ENCODE peak calls at places on chromosome 15, in five cellular contexts. K is transverse colon, N is AG10803, W is AG09309, Y is PC-9. J is an unnamed sample.
A peak's percentile ranks its signal among the peaks of the same experiment; 100 is the strongest.

GRCh38 chr15:52872036-52872818 is 82.1 kb upstream of the ONECUT1 start:
- DNase-seq in K (no peak), N (no peak), W (no peak), Y (no peak), J (no peak)

GRCh38 chr15:73694419-73694818 is 10.2 kb downstream of the CD276 start:
- DNase-seq in K (no peak), N (no peak), W (no peak), Y (no peak), J (no peak)

GRCh38 chr15:43763819-43764446 is 12.8 kb downstream of the ELL3 start:
- DNase-seq in K (no peak), N (peak; percentile 49), W (no peak), Y (no peak), J (no peak)

GRCh38 chr15:55289573-55290360 is at the start of gene RAB27A:
- DNase-seq in K (peak; percentile 84), N (peak; percentile 61), W (no peak), Y (peak; percentile 35), J (no peak)

GRCh38 chr15:52559022-52559421 is 9.8 kb downstream of the ARPP19 start:
- DNase-seq in K (no peak), N (no peak), W (no peak), Y (no peak), J (no peak)

GRCh38 chr15:90087454-90088154 is 14.7 kb downstream of the IDH2 start:
- DNase-seq in K (peak; percentile 26), N (peak; percentile 24), W (no peak), Y (no peak), J (no peak)

GRCh38 chr15:100201376-100202280 is 140.1 kb downstream of the ADAMTS17 start:
- DNase-seq in K (no peak), N (peak; percentile 1), W (no peak), Y (no peak), J (no peak)

GRCh38 chr15:51536965-51537574 is 85.5 kb downstream of the DMXL2 start:
- DNase-seq in K (no peak), N (peak; percentile 37), W (no peak), Y (no peak), J (no peak)

GRCh38 chr15:69357773-69358765 is 56.1 kb upstream of the KIF23 start:
- DNase-seq in K (no peak), N (peak; percentile 10), W (no peak), Y (no peak), J (peak; percentile 47)

GRCh38 chr15:84653910-84654688 is at the start of gene WDR73:
- DNase-seq in K (peak; percentile 98), N (peak; percentile 91), W (peak; percentile 63), Y (peak; percentile 82), J (peak; percentile 78)

GRCh38 chr15:84961114-84961452 is 20.6 kb upstream of the PDE8A start:
- DNase-seq in K (no peak), N (peak; percentile 42), W (no peak), Y (no peak), J (peak; percentile 29)

GRCh38 chr15:77907824-77908751 is 169.4 kb downstream of the TBC1D2B start:
- DNase-seq in K (peak; percentile 84), N (peak; percentile 54), W (no peak), Y (no peak), J (peak; percentile 31)

GRCh38 chr15:90106522-90107117 is 4.4 kb upstream of the IDH2 start:
- DNase-seq in K (no peak), N (peak; percentile 60), W (no peak), Y (peak; percentile 61), J (no peak)

GRCh38 chr15:47812436-47813109 is 95.3 kb downstream of the SEMA6D start:
- DNase-seq in K (no peak), N (peak; percentile 56), W (no peak), Y (peak; percentile 74), J (peak; percentile 67)

GRCh38 chr15:33154366-33155166 is 39.9 kb downstream of the FMN1 start:
- DNase-seq in K (peak; percentile 30), N (peak; percentile 92), W (peak; percentile 71), Y (peak; percentile 38), J (peak; percentile 97)

GRCh38 chr15:94168250-94168649 is 63.1 kb upstream of the MCTP2 start:
- DNase-seq in K (no peak), N (no peak), W (no peak), Y (no peak), J (no peak)

GRCh38 chr15:76337739-76338554 is 1.4 kb downstream of the ISL2 start:
- DNase-seq in K (peak; percentile 25), N (no peak), W (no peak), Y (no peak), J (no peak)

GRCh38 chr15:100689500-100689899 is 87.1 kb downstream of the ASB7 start:
- DNase-seq in K (no peak), N (no peak), W (no peak), Y (no peak), J (no peak)

GRCh38 chr15:63366451-63366850 is 15.2 kb downstream of the CA12 start:
- DNase-seq in K (no peak), N (peak; percentile 88), W (no peak), Y (no peak), J (no peak)

GRCh38 chr15:95304116-95304873 is 1026.2 kb upstream of the NR2F2 start:
- DNase-seq in K (no peak), N (peak; percentile 29), W (no peak), Y (no peak), J (no peak)

GRCh38 chr15:85879334-85880163 is 84.8 kb upstream of the KLHL25 start:
- DNase-seq in K (no peak), N (peak; percentile 88), W (no peak), Y (no peak), J (no peak)

GRCh38 chr15:25776071-25776740 is 86.9 kb downstream of the ATP10A start:
- DNase-seq in K (no peak), N (peak; percentile 10), W (no peak), Y (no peak), J (no peak)

GRCh38 chr15:25882466-25882865 is 19.3 kb upstream of the ATP10A start:
- DNase-seq in K (no peak), N (no peak), W (no peak), Y (no peak), J (no peak)

GRCh38 chr15:35362195-35362829 is 183.7 kb downstream of the DPH6 start:
- DNase-seq in K (no peak), N (peak; percentile 94), W (peak; percentile 25), Y (no peak), J (no peak)

GRCh38 chr15:88742161-88742560 is 61.1 kb upstream of the ACAN start:
- DNase-seq in K (no peak), N (no peak), W (no peak), Y (no peak), J (no peak)

GRCh38 chr15:88745075-88745474 is 58.2 kb upstream of the ACAN start:
- DNase-seq in K (no peak), N (no peak), W (peak; percentile 38), Y (no peak), J (no peak)

GRCh38 chr15:88745696-88746095 is 57.5 kb upstream of the ACAN start:
- DNase-seq in K (no peak), N (peak; percentile 88), W (peak; percentile 87), Y (no peak), J (no peak)

GRCh38 chr15:88746451-88746850 is 56.8 kb upstream of the ACAN start:
- DNase-seq in K (no peak), N (no peak), W (no peak), Y (no peak), J (no peak)

DNA sequence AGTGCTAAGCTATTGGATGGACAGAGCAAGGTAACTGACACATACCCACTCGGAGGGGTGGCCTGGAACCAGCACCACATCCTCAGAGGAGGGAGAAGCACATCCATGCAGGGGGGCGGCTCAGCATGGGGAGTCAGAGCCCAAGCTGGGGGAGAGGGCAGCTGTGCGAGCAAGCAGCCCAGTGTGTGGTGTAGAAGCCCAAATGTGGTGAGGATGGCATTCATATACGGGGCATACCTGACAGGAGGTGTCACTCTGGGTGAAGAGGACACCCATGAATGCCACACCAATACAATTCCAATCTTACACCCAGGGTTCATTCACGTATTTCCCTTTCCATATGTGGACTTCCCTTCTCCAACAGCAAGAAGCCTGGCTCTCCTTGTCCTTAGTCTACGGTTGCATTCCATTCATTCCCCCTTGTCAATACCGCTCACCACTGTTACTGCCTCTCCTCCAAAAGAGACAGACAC is 58.7 kb upstream of the ACAN start:
- DNase-seq in K (no peak), N (peak; percentile 11), W (no peak), Y (no peak), J (no peak)
- H3K4me3 ChIP-seq in K (no peak overlapping the region), N (no peak overlapping the region), W (no peak overlapping the region), Y (no peak overlapping the region), J (no peak overlapping the region)

GRCh38 chr15:60299452-60300047 is 98.2 kb downstream of the ANXA2 start:
- DNase-seq in K (peak; percentile 53), N (peak; percentile 26), W (no peak), Y (no peak), J (peak; percentile 45)
- TF ChIP-seq CTCF in K (no peak), N (peak; percentile 29), W (no peak), Y (no peak), J (no peak)

GRCh38 chr15:38563723-38564519 is 693 bp downstream of the RASGRP1 start:
- DNase-seq in K (peak; percentile 79), N (peak; percentile 40), W (no peak), Y (no peak), J (no peak)

GRCh38 chr15:38565287-38565670 is 665 bp upstream of the RASGRP1 start:
- DNase-seq in K (no peak), N (no peak), W (no peak), Y (no peak), J (no peak)

GRCh38 chr15:38562278-38562677 is 2.3 kb downstream of the RASGRP1 start:
- DNase-seq in K (no peak), N (no peak), W (no peak), Y (no peak), J (no peak)

GRCh38 chr15:38560456-38560926 is 4.1 kb downstream of the RASGRP1 start:
- DNase-seq in K (no peak), N (no peak), W (no peak), Y (no peak), J (no peak)

GRCh38 chr15:38564557-38565286 is at the start of gene RASGRP1:
- DNase-seq in K (peak; percentile 81), N (peak; percentile 45), W (no peak), Y (no peak), J (no peak)
- H3K4me3 ChIP-seq in K (peak within 1 kb of the TSS; percentile 53), N (peak within 1 kb of the TSS; percentile 55), W (peak within 1 kb of the TSS; percentile 54), Y (peak within 1 kb of the TSS; percentile 62), J (peak within 1 kb of the TSS; percentile 59)

GRCh38 chr15:71653986-71654713 is 156.2 kb upstream of the NR2E3 start:
- DNase-seq in K (no peak), N (no peak), W (no peak), Y (no peak), J (no peak)

GRCh38 chr15:71649894-71650293 is 160.5 kb upstream of the NR2E3 start:
- DNase-seq in K (peak; percentile 31), N (no peak), W (no peak), Y (peak; percentile 78), J (no peak)

GRCh38 chr15:71650603-71651002 is 159.8 kb upstream of the NR2E3 start:
- DNase-seq in K (no peak), N (no peak), W (no peak), Y (no peak), J (no peak)

GRCh38 chr15:71654714-71655174 is 155.6 kb upstream of the NR2E3 start:
- DNase-seq in K (no peak), N (no peak), W (no peak), Y (no peak), J (no peak)

DNA sequence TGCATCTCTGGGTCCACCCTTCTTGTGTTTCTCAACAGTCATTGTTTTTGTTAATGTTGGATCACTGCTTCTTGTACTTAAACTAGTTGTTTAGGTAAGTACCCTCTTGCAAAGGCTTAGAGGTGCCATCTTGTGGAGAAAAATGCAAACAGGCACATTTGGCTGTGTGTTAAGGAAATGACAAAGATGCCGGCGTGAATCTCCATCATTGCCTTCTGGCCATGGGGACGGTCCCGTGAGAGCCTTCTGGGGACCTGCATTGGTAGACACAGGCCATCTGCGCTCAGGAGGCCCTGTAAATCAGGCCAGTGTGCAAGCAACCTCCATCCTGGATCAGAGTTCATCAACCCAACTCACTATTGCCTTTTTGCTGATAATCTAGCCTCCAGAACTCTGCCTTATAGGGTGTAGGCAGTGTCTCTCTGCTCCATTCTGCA is 158.6 kb upstream of the NR2E3 start:
- DNase-seq in K (peak; percentile 14), N (peak; percentile 53), W (peak; percentile 80), Y (no peak), J (peak; percentile 25)
- TF ChIP-seq CTCF in K (peak; percentile 38), N (peak; percentile 44), W (peak; percentile 81), Y (peak; percentile 41), J (peak; percentile 78)